ENCODE peak calls at places on chromosomes 1 and 21, in ten cellular contexts. R is tibial nerve, J is colonic mucosa, Q is HCT116, M is ovary, U is fibroblast of lung, S is mammary epithelial cell, O is heart right ventricle, V is PC-3, I is GM23338. B is an unnamed sample.

GRCh38 chr1:101235241-101235695 is 1.6 kb upstream of the S1PR1 start:
- DNase-seq in S (no peak), Q (no peak), I (peak; percentile 15), J (no peak), V (no peak), R (no peak), M (no peak), U (no peak), O (no peak), B (no peak)

GRCh38 chr21:36854391-36854790 is 112.1 kb downstream of the HLCS start:
- DNase-seq in M (no peak), I (peak; percentile 89), S (no peak), V (peak; percentile 62), U (no peak), O (no peak), J (peak; percentile 53), R (no peak), Q (no peak), B (peak; percentile 14)

GRCh38 chr1:232635778-232636356 is 5.9 kb upstream of the SIPA1L2 start:
- DNase-seq in U (peak; percentile 50), I (peak; percentile 73), O (no peak), V (peak; percentile 85), R (no peak), M (no peak), S (peak; percentile 21), Q (no peak), J (no peak), B (no peak)

GRCh38 chr1:226809785-226810571 is 60.4 kb upstream of the PSEN2 start:
- DNase-seq in V (no peak), O (no peak), S (no peak), M (no peak), U (peak; percentile 85), Q (no peak), I (no peak), J (no peak), R (no peak), B (no peak)

GRCh38 chr1:23273450-23274133 is 56.3 kb upstream of the HTR1D start:
- DNase-seq in R (no peak), M (no peak), O (no peak), S (peak; percentile 36), J (peak; percentile 23), Q (peak; percentile 6), V (peak; percentile 94), U (peak; percentile 88), I (no peak), B (no peak)

GRCh38 chr1:172533511-172534116 is 664 bp downstream of the SUCO start:
- DNase-seq in I (peak; percentile 36), R (no peak), J (peak; percentile 44), V (peak; percentile 59), S (peak; percentile 47), U (peak; percentile 50), M (peak; percentile 36), O (no peak), Q (no peak), B (peak; percentile 29)

GRCh38 chr1:158021721-158022120 is 28.3 kb downstream of the KIRREL1 start:
- DNase-seq in S (no peak), M (no peak), R (no peak), I (no peak), U (no peak), V (peak; percentile 52), J (peak; percentile 29), Q (no peak), O (no peak), B (no peak)

GRCh38 chr1:7474786-7475502 is 296.2 kb upstream of the VAMP3 start:
- DNase-seq in S (no peak), U (no peak), V (peak; percentile 23), R (no peak), M (no peak), Q (no peak), O (no peak), J (no peak), I (peak; percentile 38), B (no peak)

GRCh38 chr1:165629848-165630628 is 996 bp upstream of the MGST3 start:
- DNase-seq in J (peak; percentile 28), U (no peak), M (no peak), R (no peak), S (no peak), V (no peak), I (peak; percentile 81), Q (no peak), O (no peak), B (no peak)

GRCh38 chr1:19437911-19438310 is 47.4 kb downstream of the CAPZB start:
- DNase-seq in R (peak; percentile 69), Q (no peak), V (no peak), U (no peak), I (no peak), J (no peak), S (no peak), M (peak; percentile 90), O (peak; percentile 82), B (no peak)

GRCh38 chr1:234135501-234135900 is 231.0 kb downstream of the SLC35F3 start:
- DNase-seq in Q (no peak), I (no peak), V (no peak), M (no peak), R (no peak), U (no peak), S (no peak), O (no peak), J (no peak), B (no peak)
- TF ChIP-seq CTCF in Q (no peak), I (no peak), V (no peak), M (no peak), R (no peak), U (no peak), S (no peak), O (no peak), J (no peak), B (no peak)

GRCh38 chr1:32500387-32501209 is 35.7 kb downstream of the ZBTB8B start:
- DNase-seq in I (peak; percentile 85), V (peak; percentile 68), S (peak; percentile 63), M (peak; percentile 67), J (peak; percentile 66), Q (no peak), R (peak; percentile 69), U (peak; percentile 58), O (peak; percentile 81), B (no peak)
- H3K36me3 ChIP-seq in I (no peaks in the 10 kb centered on the region), V (no peaks in the 10 kb centered on the region), S (no peaks in the 10 kb centered on the region), M (no peaks in the 10 kb centered on the region), J (no peaks in the 10 kb centered on the region), Q (no peaks in the 10 kb centered on the region), R (no peaks in the 10 kb centered on the region), U (no peaks in the 10 kb centered on the region), O (no peaks in the 10 kb centered on the region), B (no peaks in the 10 kb centered on the region)

GRCh38 chr1:181324797-181325616 is 158.3 kb upstream of the CACNA1E start:
- DNase-seq in J (no peak), Q (peak; percentile 66), U (no peak), I (no peak), O (no peak), S (peak; percentile 69), V (peak; percentile 56), R (no peak), M (no peak), B (no peak)
- H3K4me3 ChIP-seq in J (no peak overlapping the region), Q (no peak overlapping the region), U (no peak overlapping the region), I (no peak overlapping the region), O (no peak overlapping the region), S (no peak overlapping the region), V (no peak overlapping the region), R (no peak overlapping the region), M (no peak overlapping the region), B (no peak overlapping the region)

GRCh38 chr1:220905650-220906560 is 26.7 kb downstream of the HLX start:
- DNase-seq in M (no peak), S (no peak), U (no peak), J (no peak), V (peak; percentile 87), I (no peak), O (no peak), R (no peak), Q (no peak), B (no peak)

GRCh38 chr1:220904861-220905260 is 25.6 kb downstream of the HLX start:
- DNase-seq in S (no peak), V (no peak), U (no peak), R (no peak), I (no peak), M (no peak), Q (no peak), O (no peak), J (no peak), B (no peak)

GRCh38 chr1:220910021-220910420 is 30.8 kb downstream of the HLX start:
- DNase-seq in I (no peak), Q (no peak), M (no peak), S (no peak), O (no peak), R (no peak), J (no peak), U (no peak), V (no peak), B (no peak)

GRCh38 chr1:220906561-220907334 is 27.5 kb downstream of the HLX start:
- DNase-seq in V (peak; percentile 94), J (no peak), Q (no peak), S (peak; percentile 54), M (no peak), R (no peak), I (no peak), O (no peak), U (no peak), B (no peak)

DNA sequence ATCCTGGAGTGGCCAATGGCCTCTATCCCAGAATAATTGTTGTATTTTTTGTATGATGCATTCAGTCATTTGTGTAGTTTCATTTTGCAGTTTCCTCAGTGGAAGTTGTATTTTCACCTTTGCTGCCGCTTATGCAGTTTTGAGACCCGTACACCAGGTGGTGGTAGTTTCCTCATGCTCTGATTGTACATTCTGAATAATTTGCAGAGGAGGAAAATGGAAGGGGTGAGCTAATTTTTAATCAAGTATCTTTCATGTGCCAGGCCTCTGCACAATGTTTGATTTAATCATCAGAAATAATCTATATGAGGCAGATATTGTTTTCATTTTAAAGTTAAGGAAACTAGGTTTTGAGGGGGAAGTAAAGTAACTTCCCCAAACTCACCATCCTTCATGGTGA is 29.5 kb downstream of the HLX start:
- DNase-seq in O (no peak), M (no peak), S (no peak), V (peak; percentile 62), I (peak; percentile 13), U (no peak), R (no peak), J (no peak), Q (peak; percentile 1), B (no peak)
- TF ChIP-seq CTCF in O (peak; percentile 63), M (no peak), S (peak; percentile 47), V (peak; percentile 89), I (peak; percentile 35), U (peak; percentile 70), R (peak; percentile 26), J (no peak), Q (peak; percentile 53), B (no peak)

GRCh38 chr1:26854953-26855352 is 8.0 kb upstream of the SFN start:
- DNase-seq in I (no peak), S (peak; percentile 77), J (peak; percentile 88), Q (no peak), O (no peak), V (no peak), U (no peak), M (no peak), R (no peak), B (no peak)
- H3K36me3 ChIP-seq in I (peaks cover 4% of the 10 kb centered on the region), S (peaks cover 16% of the 10 kb centered on the region), J (peaks cover 15% of the 10 kb centered on the region), Q (peaks cover 8% of the 10 kb centered on the region), O (peaks cover 11% of the 10 kb centered on the region), V (peaks cover 39% of the 10 kb centered on the region), U (peaks cover 24% of the 10 kb centered on the region), M (no peaks in the 10 kb centered on the region), R (peaks cover 88% of the 10 kb centered on the region), B (peaks cover 49% of the 10 kb centered on the region)

GRCh38 chr1:182196897-182197546 is 135.5 kb upstream of the ZNF648 start:
- DNase-seq in Q (no peak), S (no peak), I (no peak), J (no peak), O (no peak), M (peak; percentile 41), V (no peak), R (no peak), U (no peak), B (no peak)
- H3K4me3 ChIP-seq in Q (no peak overlapping the region), S (no peak overlapping the region), I (no peak overlapping the region), J (no peak overlapping the region), O (no peak overlapping the region), M (no peak overlapping the region), V (no peak overlapping the region), R (no peak overlapping the region), U (no peak overlapping the region), B (no peak overlapping the region)

B was measured in CD8-positive, alpha-beta T cell.